ENCODE peak calls at places on chromosomes 7 and 10, in seven cellular contexts. One of them, this sample, is unnamed.

GRCh38 chr10:117631276-117632151 is 89.0 kb downstream of the EMX2 start:
- DNase-seq in hepatocyte: peak; percentile 4
- DNase-seq in thoracic aorta: no peak
- DNase-seq in cardiac fibroblast: no peak
- DNase-seq in ovary: peak; percentile 53
- DNase-seq in A549: no peak
- DNase-seq in fibroblast of mammary gland: no peak
- DNase-seq in this sample: no peak

GRCh38 chr10:109902992-109903947 is 20.0 kb downstream of the XPNPEP1 start:
- DNase-seq in hepatocyte: no peak
- DNase-seq in thoracic aorta: no peak
- DNase-seq in cardiac fibroblast: peak; percentile 39
- DNase-seq in ovary: no peak
- DNase-seq in A549: no peak
- DNase-seq in fibroblast of mammary gland: peak; percentile 60
- DNase-seq in this sample: no peak

GRCh38 chr7:2326960-2327359 is 12.7 kb upstream of the SNX8 start:
- DNase-seq in hepatocyte: no peak
- DNase-seq in thoracic aorta: no peak
- DNase-seq in cardiac fibroblast: no peak
- DNase-seq in ovary: no peak
- DNase-seq in A549: no peak
- DNase-seq in fibroblast of mammary gland: no peak
- DNase-seq in this sample: no peak

GRCh38 chr7:17289074-17289665 is 9.3 kb upstream of the AHR start:
- DNase-seq in hepatocyte: peak; percentile 32
- DNase-seq in thoracic aorta: no peak
- DNase-seq in cardiac fibroblast: peak; percentile 49
- DNase-seq in ovary: peak; percentile 58
- DNase-seq in A549: no peak
- DNase-seq in fibroblast of mammary gland: peak; percentile 27
- DNase-seq in this sample: peak; percentile 53

GRCh38 chr10:84590794-84591193 is 262.4 kb downstream of the CCSER2 start:
- DNase-seq in hepatocyte: no peak
- DNase-seq in thoracic aorta: no peak
- DNase-seq in cardiac fibroblast: no peak
- DNase-seq in ovary: no peak
- DNase-seq in A549: no peak
- DNase-seq in fibroblast of mammary gland: no peak
- DNase-seq in this sample: no peak

GRCh38 chr10:86024555-86025001 is 342.0 kb downstream of the GRID1 start:
- DNase-seq in hepatocyte: no peak
- DNase-seq in thoracic aorta: no peak
- DNase-seq in cardiac fibroblast: no peak
- DNase-seq in ovary: no peak
- DNase-seq in A549: no peak
- DNase-seq in fibroblast of mammary gland: no peak
- DNase-seq in this sample: no peak

GRCh38 chr10:132467464-132468149 is 70.0 kb upstream of the INPP5A start:
- DNase-seq in hepatocyte: no peak
- DNase-seq in thoracic aorta: no peak
- DNase-seq in cardiac fibroblast: no peak
- DNase-seq in ovary: peak; percentile 55
- DNase-seq in A549: no peak
- DNase-seq in fibroblast of mammary gland: no peak
- DNase-seq in this sample: no peak

GRCh38 chr7:116138202-116138801 is 72.0 kb upstream of the TES start:
- DNase-seq in hepatocyte: peak; percentile 74
- DNase-seq in thoracic aorta: no peak
- DNase-seq in cardiac fibroblast: peak; percentile 85
- DNase-seq in ovary: no peak
- DNase-seq in A549: peak; percentile 46
- DNase-seq in fibroblast of mammary gland: peak; percentile 75
- DNase-seq in this sample: peak; percentile 81

GRCh38 chr7:80445351-80445750 is 66.5 kb downstream of the GNAT3 start:
- DNase-seq in hepatocyte: no peak
- DNase-seq in thoracic aorta: no peak
- DNase-seq in cardiac fibroblast: no peak
- DNase-seq in ovary: no peak
- DNase-seq in A549: no peak
- DNase-seq in fibroblast of mammary gland: no peak
- DNase-seq in this sample: no peak

GRCh38 chr10:15230257-15230656 is 61.8 kb upstream of the NMT2 start:
- DNase-seq in hepatocyte: no peak
- DNase-seq in thoracic aorta: no peak
- DNase-seq in cardiac fibroblast: no peak
- DNase-seq in ovary: no peak
- DNase-seq in A549: no peak
- DNase-seq in fibroblast of mammary gland: no peak
- DNase-seq in this sample: no peak

DNA sequence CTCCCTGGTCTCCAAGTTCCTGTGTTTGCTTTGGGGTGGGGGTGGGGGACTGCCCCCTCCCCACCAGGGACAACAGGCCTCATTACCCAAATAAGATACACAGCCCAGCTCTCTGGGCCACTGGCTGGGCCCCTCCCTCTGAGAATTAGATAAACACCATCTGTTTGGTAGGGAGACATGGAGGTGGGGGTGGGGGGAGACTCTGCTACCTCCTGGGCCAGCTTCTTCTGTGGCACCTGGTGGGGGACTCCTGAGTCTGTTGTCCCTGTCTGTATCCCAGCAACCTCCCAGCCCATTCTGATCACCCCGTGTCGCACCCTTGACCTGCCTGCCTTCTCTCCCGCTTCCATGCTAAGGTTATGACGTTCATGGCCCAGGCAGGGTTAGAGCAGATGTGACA is 5.8 kb downstream of the MLXIPL start:
- DNase-seq in hepatocyte: no peak
- DNase-seq in thoracic aorta: no peak
- DNase-seq in cardiac fibroblast: no peak
- DNase-seq in ovary: no peak
- DNase-seq in A549: no peak
- DNase-seq in fibroblast of mammary gland: no peak
- DNase-seq in this sample: no peak
- H3K4me3 ChIP-seq in hepatocyte: no peak overlapping the region
- H3K4me3 ChIP-seq in thoracic aorta: no peak overlapping the region
- H3K4me3 ChIP-seq in cardiac fibroblast: no peak overlapping the region
- H3K4me3 ChIP-seq in ovary: no peak overlapping the region
- H3K4me3 ChIP-seq in A549: no peak overlapping the region
- H3K4me3 ChIP-seq in fibroblast of mammary gland: no peak overlapping the region
- H3K4me3 ChIP-seq in this sample: no peak overlapping the region

GRCh38 chr7:144516729-144517128 is 113.2 kb upstream of the NOBOX start:
- DNase-seq in hepatocyte: no peak
- DNase-seq in thoracic aorta: no peak
- DNase-seq in cardiac fibroblast: no peak
- DNase-seq in ovary: no peak
- DNase-seq in A549: no peak
- DNase-seq in fibroblast of mammary gland: no peak
- DNase-seq in this sample: no peak

GRCh38 chr7:144508702-144509101 is 105.2 kb upstream of the NOBOX start:
- DNase-seq in hepatocyte: no peak
- DNase-seq in thoracic aorta: no peak
- DNase-seq in cardiac fibroblast: no peak
- DNase-seq in ovary: no peak
- DNase-seq in A549: no peak
- DNase-seq in fibroblast of mammary gland: no peak
- DNase-seq in this sample: no peak

GRCh38 chr7:144517762-144518161 is 114.3 kb upstream of the NOBOX start:
- DNase-seq in hepatocyte: no peak
- DNase-seq in thoracic aorta: no peak
- DNase-seq in cardiac fibroblast: no peak
- DNase-seq in ovary: no peak
- DNase-seq in A549: no peak
- DNase-seq in fibroblast of mammary gland: no peak
- DNase-seq in this sample: no peak

GRCh38 chr7:144515430-144515829 is 111.9 kb upstream of the NOBOX start:
- DNase-seq in hepatocyte: no peak
- DNase-seq in thoracic aorta: no peak
- DNase-seq in cardiac fibroblast: no peak
- DNase-seq in ovary: no peak
- DNase-seq in A549: no peak
- DNase-seq in fibroblast of mammary gland: no peak
- DNase-seq in this sample: no peak

GRCh38 chr7:144513332-144513731 is 109.8 kb upstream of the NOBOX start:
- DNase-seq in hepatocyte: peak; percentile 35
- DNase-seq in thoracic aorta: no peak
- DNase-seq in cardiac fibroblast: peak; percentile 48
- DNase-seq in ovary: no peak
- DNase-seq in A549: peak; percentile 2
- DNase-seq in fibroblast of mammary gland: peak; percentile 28
- DNase-seq in this sample: no peak
- TF ChIP-seq CTCF in hepatocyte: peak; percentile 57
- TF ChIP-seq CTCF in thoracic aorta: peak; percentile 15
- TF ChIP-seq CTCF in cardiac fibroblast: peak; percentile 37
- TF ChIP-seq CTCF in ovary: no peak
- TF ChIP-seq CTCF in A549: peak; percentile 22
- TF ChIP-seq CTCF in fibroblast of mammary gland: peak; percentile 36
- TF ChIP-seq CTCF in this sample: no peak

GRCh38 chr10:114313139-114313538 is 74.1 kb downstream of the VWA2 start:
- DNase-seq in hepatocyte: no peak
- DNase-seq in thoracic aorta: no peak
- DNase-seq in cardiac fibroblast: no peak
- DNase-seq in ovary: no peak
- DNase-seq in A549: no peak
- DNase-seq in fibroblast of mammary gland: no peak
- DNase-seq in this sample: no peak

GRCh38 chr10:114313866-114314265 is 74.8 kb downstream of the VWA2 start:
- DNase-seq in hepatocyte: no peak
- DNase-seq in thoracic aorta: no peak
- DNase-seq in cardiac fibroblast: no peak
- DNase-seq in ovary: no peak
- DNase-seq in A549: no peak
- DNase-seq in fibroblast of mammary gland: no peak
- DNase-seq in this sample: no peak

GRCh38 chr10:114311023-114311422 is 72.0 kb downstream of the VWA2 start:
- DNase-seq in hepatocyte: no peak
- DNase-seq in thoracic aorta: no peak
- DNase-seq in cardiac fibroblast: no peak
- DNase-seq in ovary: no peak
- DNase-seq in A549: no peak
- DNase-seq in fibroblast of mammary gland: no peak
- DNase-seq in this sample: no peak

GRCh38 chr10:114311496-114312195 is 72.6 kb downstream of the VWA2 start:
- DNase-seq in hepatocyte: no peak
- DNase-seq in thoracic aorta: no peak
- DNase-seq in cardiac fibroblast: no peak
- DNase-seq in ovary: no peak
- DNase-seq in A549: no peak
- DNase-seq in fibroblast of mammary gland: no peak
- DNase-seq in this sample: no peak

DNA sequence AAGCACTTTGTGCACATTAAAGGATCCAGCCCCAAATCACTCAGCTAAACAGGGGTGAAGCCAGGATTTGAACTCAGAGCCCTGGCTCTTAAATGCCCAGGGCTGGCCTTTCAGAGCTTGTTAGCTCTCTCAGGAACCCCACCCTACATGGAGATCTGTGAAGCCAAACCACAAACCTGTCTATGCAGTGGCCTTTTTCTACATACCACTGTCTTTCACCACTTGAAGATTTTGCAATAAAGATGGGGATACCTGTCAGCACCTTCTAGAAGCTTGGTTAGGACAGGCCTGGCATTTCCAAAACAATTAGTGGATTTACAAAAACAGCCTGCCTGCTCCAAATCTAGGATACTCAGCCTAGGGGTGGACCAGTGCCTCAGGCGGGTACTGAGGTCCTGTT is 73.5 kb downstream of the VWA2 start:
- DNase-seq in hepatocyte: no peak
- DNase-seq in thoracic aorta: no peak
- DNase-seq in cardiac fibroblast: no peak
- DNase-seq in ovary: no peak
- DNase-seq in A549: no peak
- DNase-seq in fibroblast of mammary gland: no peak
- DNase-seq in this sample: no peak
- H3K4me3 ChIP-seq in hepatocyte: no peak overlapping the region
- H3K4me3 ChIP-seq in thoracic aorta: no peak overlapping the region
- H3K4me3 ChIP-seq in cardiac fibroblast: no peak overlapping the region
- H3K4me3 ChIP-seq in ovary: no peak overlapping the region
- H3K4me3 ChIP-seq in A549: no peak overlapping the region
- H3K4me3 ChIP-seq in fibroblast of mammary gland: no peak overlapping the region
- H3K4me3 ChIP-seq in this sample: no peak overlapping the region

GRCh38 chr10:37972396-37972795 is 4.1 kb downstream of the ZNF25 start:
- DNase-seq in hepatocyte: no peak
- DNase-seq in thoracic aorta: no peak
- DNase-seq in cardiac fibroblast: no peak
- DNase-seq in ovary: no peak
- DNase-seq in A549: no peak
- DNase-seq in fibroblast of mammary gland: no peak
- DNase-seq in this sample: no peak

GRCh38 chr10:37976091-37976879 is at the start of gene ZNF25:
- DNase-seq in hepatocyte: peak; percentile 99
- DNase-seq in thoracic aorta: peak; percentile 98
- DNase-seq in cardiac fibroblast: peak; percentile 99
- DNase-seq in ovary: peak; percentile 98
- DNase-seq in A549: peak; percentile 94
- DNase-seq in fibroblast of mammary gland: peak; percentile 98
- DNase-seq in this sample: peak; percentile 98

GRCh38 chr10:37975407-37975991 is 948 bp downstream of the ZNF25 start:
- DNase-seq in hepatocyte: no peak
- DNase-seq in thoracic aorta: no peak
- DNase-seq in cardiac fibroblast: peak; percentile 33
- DNase-seq in ovary: no peak
- DNase-seq in A549: peak; percentile 10
- DNase-seq in fibroblast of mammary gland: peak; percentile 42
- DNase-seq in this sample: peak; percentile 11

GRCh38 chr10:37976880-37977203 is 395 bp upstream of the ZNF25 start:
- DNase-seq in hepatocyte: no peak
- DNase-seq in thoracic aorta: no peak
- DNase-seq in cardiac fibroblast: no peak
- DNase-seq in ovary: no peak
- DNase-seq in A549: no peak
- DNase-seq in fibroblast of mammary gland: no peak
- DNase-seq in this sample: no peak
- TF ChIP-seq CTCF in hepatocyte: no peak
- TF ChIP-seq CTCF in thoracic aorta: no peak
- TF ChIP-seq CTCF in cardiac fibroblast: no peak
- TF ChIP-seq CTCF in ovary: no peak
- TF ChIP-seq CTCF in A549: peak; percentile 43
- TF ChIP-seq CTCF in fibroblast of mammary gland: no peak
- TF ChIP-seq CTCF in this sample: no peak

GRCh38 chr10:76544789-76545188 is 1092.8 kb downstream of the KCNMA1 start:
- DNase-seq in hepatocyte: no peak
- DNase-seq in thoracic aorta: no peak
- DNase-seq in cardiac fibroblast: no peak
- DNase-seq in ovary: no peak
- DNase-seq in A549: no peak
- DNase-seq in fibroblast of mammary gland: no peak
- DNase-seq in this sample: no peak
- H3K4me3 ChIP-seq in hepatocyte: no peak overlapping the region
- H3K4me3 ChIP-seq in thoracic aorta: no peak overlapping the region
- H3K4me3 ChIP-seq in cardiac fibroblast: no peak overlapping the region
- H3K4me3 ChIP-seq in ovary: no peak overlapping the region
- H3K4me3 ChIP-seq in A549: no peak overlapping the region
- H3K4me3 ChIP-seq in fibroblast of mammary gland: no peak overlapping the region
- H3K4me3 ChIP-seq in this sample: no peak overlapping the region

GRCh38 chr7:136874393-136875032 is 6.1 kb downstream of the CHRM2 start:
- DNase-seq in hepatocyte: peak; percentile 11
- DNase-seq in thoracic aorta: no peak
- DNase-seq in cardiac fibroblast: peak; percentile 28
- DNase-seq in ovary: no peak
- DNase-seq in A549: no peak
- DNase-seq in fibroblast of mammary gland: peak; percentile 21
- DNase-seq in this sample: peak; percentile 36
- TF ChIP-seq CTCF in hepatocyte: peak; percentile 55
- TF ChIP-seq CTCF in thoracic aorta: no peak
- TF ChIP-seq CTCF in cardiac fibroblast: peak; percentile 51
- TF ChIP-seq CTCF in ovary: no peak
- TF ChIP-seq CTCF in A549: peak; percentile 23
- TF ChIP-seq CTCF in fibroblast of mammary gland: peak; percentile 62
- TF ChIP-seq CTCF in this sample: peak; percentile 59

This sample was measured in astrocyte of the spinal cord.